ENCODE peak calls at places on chromosomes 7 and 10, in ten cellular contexts. W, I, T, V, Q, O, R, B, L and A are unnamed samples.

GRCh38 chr10:122168598-122168997 is 102.5 kb upstream of the BTBD16 start:
- DNase-seq in B (no peak), R (no peak), L (no peak), V (no peak), Q (no peak), O (no peak), W (no peak), T (no peak), I (no peak), A (no peak)

GRCh38 chr7:70776627-70777101 is 355.3 kb upstream of the GALNT17 start:
- DNase-seq in I (no peak), B (no peak), V (no peak), W (no peak), T (peak), Q (no peak), L (no peak), O (peak), R (no peak), A (no peak)

GRCh38 chr7:3200504-3200903 is 100.5 kb upstream of the SDK1 start:
- DNase-seq in T (peak), W (no peak), I (no peak), B (peak), R (no peak), V (peak), L (peak), Q (no peak), O (no peak), A (peak)

GRCh38 chr7:144497296-144497695 is 93.8 kb upstream of the NOBOX start:
- DNase-seq in R (no peak), T (no peak), L (no peak), Q (no peak), O (no peak), V (no peak), I (no peak), W (no peak), B (no peak), A (no peak)

GRCh38 chr10:63711866-63712716 is 190.9 kb downstream of the REEP3 start:
- DNase-seq in I (peak), W (no peak), R (no peak), B (peak), T (peak), Q (peak), O (peak), V (peak), L (peak), A (peak)

GRCh38 chr7:33905389-33906032 is at the start of gene BMPER:
- DNase-seq in R (peak), W (no peak), T (peak), O (peak), V (no peak), Q (peak), I (peak), B (peak), L (peak), A (peak)

GRCh38 chr10:99930731-99931550 is 78.8 kb downstream of the DNMBP start:
- DNase-seq in W (no peak), V (peak), B (peak), L (peak), T (peak), R (no peak), I (no peak), O (no peak), Q (no peak), A (peak)

GRCh38 chr7:134931487-134931886 is 54.8 kb upstream of the AGBL3 start:
- DNase-seq in B (no peak), T (no peak), L (no peak), Q (no peak), O (peak), I (peak), W (no peak), V (no peak), R (no peak), A (no peak)

GRCh38 chr10:84214612-84215235 is 10.6 kb downstream of the LRIT2 start:
- DNase-seq in I (no peak), W (no peak), R (peak), L (no peak), O (no peak), B (peak), Q (no peak), V (peak), T (no peak), A (no peak)

GRCh38 chr10:129969528-129970264 is 5.6 kb upstream of the EBF3 start:
- DNase-seq in W (no peak), I (no peak), V (no peak), L (no peak), R (peak), Q (no peak), T (no peak), O (no peak), B (no peak), A (no peak)

GRCh38 chr7:129069021-129069420 is 14.1 kb upstream of the TNPO3 start:
- DNase-seq in W (no peak), R (no peak), T (no peak), L (no peak), O (no peak), B (no peak), Q (no peak), V (no peak), I (no peak), A (no peak)

GRCh38 chr10:94320285-94320914 is 42.3 kb downstream of the NOC3L start:
- DNase-seq in W (peak), Q (peak), L (peak), T (peak), O (peak), B (peak), I (peak), V (peak), R (peak), A (peak)

GRCh38 chr10:94315975-94316464 is 46.7 kb downstream of the NOC3L start:
- DNase-seq in I (no peak), R (no peak), V (no peak), B (no peak), Q (no peak), L (peak), T (peak), O (peak), W (no peak), A (no peak)

GRCh38 chr10:94310369-94310768 is 52.4 kb downstream of the NOC3L start:
- DNase-seq in W (no peak), R (no peak), I (no peak), L (peak), B (no peak), Q (no peak), V (no peak), O (no peak), T (no peak), A (no peak)

GRCh38 chr10:94314913-94315545 is 47.7 kb downstream of the NOC3L start:
- DNase-seq in O (peak), V (no peak), R (no peak), T (peak), Q (no peak), L (peak), B (peak), W (no peak), I (no peak), A (no peak)
- TF ChIP-seq CTCF in O (peak), V (no peak), R (no peak), T (no peak), Q (no peak), L (no peak), B (no peak), W (no peak), I (no peak), A (no peak)

GRCh38 chr10:43221419-43222293 is 45.2 kb downstream of the RASGEF1A start:
- DNase-seq in Q (peak), T (no peak), B (peak), L (no peak), I (peak), O (no peak), W (no peak), V (peak), R (peak), A (no peak)
- TF ChIP-seq CTCF in Q (no peak), T (no peak), B (peak), L (no peak), I (peak), O (no peak), W (no peak), V (no peak), R (peak), A (no peak)

DNA sequence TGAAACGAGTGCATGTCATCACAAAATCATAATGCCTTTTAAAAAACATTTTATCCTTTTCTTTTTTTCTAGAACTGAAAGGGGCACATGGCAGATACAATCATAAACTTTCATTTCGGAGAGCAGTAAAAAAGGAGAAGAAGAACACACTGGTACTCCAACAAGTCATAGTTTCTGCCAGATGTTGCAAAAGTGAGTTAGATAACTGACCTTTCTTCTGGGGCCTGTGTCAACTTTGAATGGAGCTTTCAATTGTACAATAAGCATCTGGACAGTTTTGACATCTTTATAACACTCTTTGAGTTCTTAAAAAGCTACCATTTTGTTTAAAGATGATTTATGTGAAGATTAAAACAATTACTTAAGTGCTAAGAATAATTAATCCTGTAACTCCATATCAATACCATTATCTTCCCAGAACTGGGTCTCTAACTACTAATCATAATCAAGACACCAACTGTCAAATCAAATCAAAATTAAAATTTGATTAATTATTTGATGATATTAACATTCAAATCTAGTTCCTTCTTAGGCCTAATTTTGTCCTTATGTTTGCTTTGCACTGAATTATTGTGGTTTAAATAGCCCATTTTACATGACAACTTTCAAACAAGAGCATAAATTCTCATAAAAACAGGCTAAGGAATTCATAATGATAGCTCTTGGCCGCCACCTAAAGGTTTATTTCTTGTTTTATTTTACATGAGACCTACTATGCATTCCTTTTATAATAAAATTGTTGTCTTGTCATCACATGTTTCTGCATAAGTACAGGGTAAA is 19.5 kb upstream of the ITGB8 start:
- DNase-seq in I (no peak), Q (no peak), V (peak), O (peak), W (no peak), L (peak), T (peak), R (no peak), B (no peak), A (peak)
- TF ChIP-seq CTCF in I (peak), Q (peak), V (peak), O (peak), W (peak), L (peak), T (peak), R (no peak), B (no peak), A (peak)

DNA sequence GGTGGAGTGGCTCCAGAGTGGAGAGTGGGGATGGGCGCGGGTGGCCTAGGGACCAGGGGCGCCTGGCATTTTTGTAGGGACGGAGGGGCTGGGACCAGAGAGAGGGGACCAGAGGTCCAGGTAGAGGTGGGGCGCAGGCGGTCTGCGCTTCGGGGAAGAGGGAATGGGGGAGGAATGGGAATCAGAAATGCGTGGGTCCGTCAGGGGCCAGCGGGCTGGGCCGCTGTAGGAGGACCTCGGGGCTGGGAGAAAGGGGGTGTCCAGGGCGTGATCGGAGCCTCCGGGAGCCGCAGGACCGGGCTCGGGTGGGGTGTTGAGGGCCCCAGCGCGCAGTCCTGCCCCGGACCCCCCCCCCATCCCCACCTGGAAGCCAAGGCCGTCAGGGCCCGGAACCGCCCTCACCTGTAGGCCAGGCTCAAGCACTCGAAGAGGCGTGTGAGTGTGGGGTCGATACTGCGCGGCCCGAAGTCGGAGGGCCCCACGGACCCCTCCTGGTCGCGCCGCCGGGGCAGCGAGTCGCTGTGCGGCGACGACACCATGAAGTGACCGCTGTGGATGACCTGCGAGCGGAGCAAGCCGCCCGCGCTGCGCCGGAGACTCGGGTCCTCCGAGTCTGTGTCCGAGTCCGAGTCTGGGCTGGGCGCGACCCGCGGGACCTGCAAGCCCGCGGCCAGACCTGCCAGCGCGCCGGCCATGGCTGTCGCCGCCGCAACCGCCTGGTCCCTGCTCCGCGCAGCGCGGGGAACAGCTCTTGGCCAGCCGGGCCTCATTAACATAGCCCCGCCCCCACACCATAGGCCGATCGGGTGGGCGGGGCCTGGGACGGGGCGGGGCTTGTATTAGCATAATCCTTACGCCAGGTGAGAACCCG is at the start of gene MLXIPL:
- DNase-seq in L (peak), I (peak), Q (peak), B (peak), T (no peak), V (peak), R (peak), O (peak), W (peak), A (peak)
- TF ChIP-seq CTCF in L (no peak), I (no peak), Q (no peak), B (no peak), T (no peak), V (no peak), R (no peak), O (no peak), W (no peak), A (no peak)

DNA sequence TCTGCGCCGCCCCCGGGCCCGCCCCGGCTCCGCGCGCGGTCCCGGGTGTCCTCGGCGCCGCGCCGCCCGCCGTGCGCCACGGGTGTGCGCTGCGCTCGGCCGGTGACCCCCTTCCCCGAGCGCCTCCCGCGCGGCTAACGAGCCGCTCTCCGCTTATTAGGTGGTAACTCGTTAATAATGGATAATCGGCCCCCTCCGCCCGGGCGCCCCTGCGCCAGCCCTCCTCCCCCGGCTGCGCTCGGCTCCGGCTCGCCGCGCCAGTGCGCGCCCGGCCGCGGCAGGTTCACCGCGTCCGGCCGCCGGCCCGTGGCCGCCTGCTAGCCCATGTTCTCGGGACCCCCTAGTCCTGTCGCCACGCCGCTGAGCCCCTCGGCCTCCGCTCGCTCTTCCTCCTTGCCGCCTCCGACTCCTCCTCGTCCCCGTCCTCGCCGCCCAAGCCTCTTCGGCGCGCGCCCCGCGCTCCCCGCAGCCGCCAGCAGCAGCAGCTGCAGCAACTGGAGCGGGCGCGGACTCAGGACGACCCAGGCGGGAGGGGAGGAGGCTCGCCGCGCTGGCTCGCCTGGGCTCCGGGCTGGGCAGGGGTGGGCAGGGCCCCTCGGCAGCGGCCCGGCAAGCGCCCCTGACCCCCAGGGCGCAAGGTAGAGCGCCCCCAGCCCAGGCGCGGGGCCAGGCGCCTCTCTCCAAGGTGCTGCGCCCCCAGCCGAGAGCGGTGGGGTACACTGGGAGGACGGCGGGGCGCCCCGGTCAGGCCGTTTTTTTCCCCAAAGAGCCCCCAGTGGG is 568 bp upstream of the KCNMA1 start:
- DNase-seq in L (peak), R (peak), V (no peak), T (peak), O (peak), I (no peak), B (peak), W (no peak), Q (peak), A (peak)
- TF ChIP-seq CTCF in L (no peak), R (no peak), V (no peak), T (no peak), O (no peak), I (no peak), B (peak), W (no peak), Q (no peak), A (no peak)

DNA sequence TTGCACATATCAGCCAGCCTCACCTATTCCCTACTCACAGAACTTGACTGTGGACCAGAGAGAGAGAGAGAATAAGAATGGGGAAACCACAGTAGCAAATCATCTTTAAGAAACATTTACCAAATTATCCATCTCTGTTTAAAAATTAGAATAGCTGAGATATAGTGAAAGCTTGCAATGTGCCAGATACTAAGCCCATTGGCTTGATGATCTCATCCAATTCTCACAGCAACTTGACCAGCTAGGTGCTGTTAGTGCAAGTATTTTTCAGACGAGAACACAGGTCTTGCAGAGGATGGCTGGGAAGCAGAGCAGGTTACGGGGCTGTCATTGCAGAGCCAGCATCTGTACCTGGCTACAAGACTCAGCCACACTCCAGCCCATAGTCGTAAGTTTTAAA is 50.9 kb downstream of the KLF6 start:
- DNase-seq in Q (no peak), T (peak), O (no peak), L (no peak), B (no peak), W (no peak), R (no peak), I (no peak), V (no peak), A (no peak)
- TF ChIP-seq CTCF in Q (no peak), T (no peak), O (no peak), L (no peak), B (no peak), W (no peak), R (no peak), I (no peak), V (no peak), A (no peak)